ENCODE peak calls at places on chromosome 18, in ten cellular contexts. H is A549, Q is transverse colon, E is tibial nerve, R is H1, X is suprapubic skin, C is HepG2, T is GM12878, F is ovary, J is stomach. G is an unnamed sample.

GRCh38 chr18:30819619-30820018 is 222.9 kb downstream of the DSC3 start:
- DNase-seq in H (no peak), Q (no peak), E (no peak), R (no peak), X (no peak), C (no peak), T (no peak), F (no peak), J (no peak), G (no peak)

GRCh38 chr18:36309436-36310391 is 12.2 kb downstream of the FHOD3 start:
- DNase-seq in H (peak), Q (no peak), E (no peak), R (no peak), X (no peak), C (no peak), T (no peak), F (peak), J (no peak), G (no peak)

GRCh38 chr18:9612989-9613388 is 1.4 kb downstream of the PPP4R1 start:
- DNase-seq in H (no peak), Q (no peak), E (no peak), R (no peak), X (no peak), C (no peak), T (no peak), F (no peak), J (no peak), G (no peak)

GRCh38 chr18:76572517-76573247 is 77.6 kb upstream of the ZNF516 start:
- DNase-seq in H (no peak), Q (no peak), E (no peak), R (no peak), X (no peak), C (peak), T (no peak), F (no peak), J (no peak), G (no peak)

GRCh38 chr18:25621144-25621543 is 269.2 kb upstream of the ZNF521 start:
- DNase-seq in H (no peak), Q (no peak), E (no peak), R (no peak), X (no peak), C (no peak), T (no peak), F (no peak), J (no peak), G (no peak)

GRCh38 chr18:2641638-2642037 is 13.9 kb upstream of the SMCHD1 start:
- DNase-seq in H (no peak), Q (no peak), E (no peak), R (no peak), X (no peak), C (no peak), T (peak), F (no peak), J (no peak), G (no peak)

GRCh38 chr18:63138469-63139340 is 180.9 kb downstream of the BCL2 start:
- DNase-seq in H (no peak), Q (peak), E (no peak), R (peak), X (no peak), C (no peak), T (peak), F (no peak), J (no peak), G (no peak)

GRCh38 chr18:28189400-28190239 is 12.7 kb upstream of the CDH2 start:
- DNase-seq in H (no peak), Q (no peak), E (peak), R (no peak), X (no peak), C (peak), T (peak), F (no peak), J (peak), G (no peak)

GRCh38 chr18:58700209-58700608 is 28.9 kb downstream of the MALT1 start:
- DNase-seq in H (no peak), Q (no peak), E (no peak), R (no peak), X (no peak), C (no peak), T (no peak), F (no peak), J (no peak), G (no peak)

GRCh38 chr18:77572537-77572936 is 322.9 kb downstream of the GALR1 start:
- DNase-seq in H (no peak), Q (no peak), E (no peak), R (no peak), X (no peak), C (no peak), T (no peak), F (no peak), J (no peak), G (no peak)

GRCh38 chr18:9094307-9095226 is 7.9 kb upstream of the NDUFV2 start:
- DNase-seq in H (peak), Q (no peak), E (no peak), R (no peak), X (no peak), C (peak), T (no peak), F (no peak), J (no peak), G (no peak)

GRCh38 chr18:11146947-11147345 is 2.4 kb downstream of the PIEZO2 start:
- DNase-seq in H (no peak), Q (no peak), E (no peak), R (no peak), X (no peak), C (no peak), T (no peak), F (no peak), J (no peak), G (no peak)

GRCh38 chr18:11147371-11147860 is 2.0 kb downstream of the PIEZO2 start:
- DNase-seq in H (no peak), Q (no peak), E (no peak), R (no peak), X (no peak), C (no peak), T (no peak), F (no peak), J (no peak), G (no peak)

GRCh38 chr18:11149441-11150270 is at the start of gene PIEZO2:
- DNase-seq in H (peak), Q (peak), E (no peak), R (no peak), X (peak), C (peak), T (peak), F (peak), J (peak), G (peak)

GRCh38 chr18:11148655-11149440 is 521 bp downstream of the PIEZO2 start:
- DNase-seq in H (no peak), Q (no peak), E (no peak), R (no peak), X (peak), C (no peak), T (no peak), F (no peak), J (no peak), G (no peak)

GRCh38 chr18:11147962-11148654 is 1.3 kb downstream of the PIEZO2 start:
- DNase-seq in H (no peak), Q (no peak), E (no peak), R (no peak), X (no peak), C (no peak), T (no peak), F (no peak), J (no peak), G (no peak)
- TF ChIP-seq EP300 in H (no peak), Q (no peak), E (no peak), R (no peak), X (no peak), C (no peak), T (no peak), F (no peak), J (no peak), G (no peak)

DNA sequence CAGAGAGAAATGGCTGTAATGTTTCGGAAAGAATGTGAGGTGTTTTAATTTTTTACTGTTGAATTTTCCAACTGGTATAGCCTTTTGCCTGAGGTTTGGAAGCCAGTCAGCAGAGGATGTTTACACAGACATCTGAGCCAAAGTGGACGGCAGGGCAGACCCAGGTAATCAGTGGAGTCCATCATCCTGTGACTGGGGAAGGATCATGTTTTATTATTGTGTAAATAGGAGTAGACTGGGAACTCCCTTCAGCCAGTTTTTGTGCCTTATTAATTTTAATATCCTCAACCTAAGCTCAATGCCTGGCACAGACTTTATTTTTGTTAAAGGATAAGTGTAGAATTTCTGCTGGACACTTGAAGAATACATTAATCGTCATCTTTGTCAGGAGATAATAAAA is 142.0 kb upstream of the GAREM1 start:
- DNase-seq in H (no peak), Q (no peak), E (no peak), R (no peak), X (no peak), C (no peak), T (no peak), F (no peak), J (no peak), G (no peak)
- TF ChIP-seq EP300 in H (no peak), Q (no peak), E (no peak), R (no peak), X (no peak), C (no peak), T (no peak), F (no peak), J (no peak), G (no peak)

DNA sequence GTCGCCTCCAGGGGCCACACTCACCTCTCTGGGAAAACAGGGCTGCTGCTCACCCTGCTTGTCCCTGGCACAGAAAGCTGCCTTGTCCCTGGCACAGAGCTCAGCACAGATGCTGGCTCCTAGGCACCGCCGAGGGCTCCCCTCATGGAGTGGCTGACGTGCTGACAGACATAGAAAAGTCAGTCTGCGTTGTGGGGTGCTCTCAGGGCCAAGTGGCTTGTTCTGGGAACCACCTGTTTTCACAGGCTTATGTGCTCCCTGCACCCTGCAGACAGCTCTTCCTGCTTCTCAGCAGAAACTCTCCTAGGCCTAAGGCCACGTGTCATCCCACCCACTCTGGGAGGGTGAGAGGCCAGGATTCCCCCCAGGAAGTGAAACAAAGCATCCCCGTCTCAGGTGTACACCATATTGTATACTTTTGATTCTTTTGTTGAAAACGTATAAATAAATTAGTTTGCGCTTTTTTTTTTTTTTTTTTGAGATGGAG is 84.7 kb upstream of the TMEM200C start:
- DNase-seq in H (no peak), Q (no peak), E (no peak), R (no peak), X (no peak), C (no peak), T (peak), F (no peak), J (no peak), G (no peak)
- TF ChIP-seq EP300 in H (no peak), Q (no peak), E (no peak), R (no peak), X (no peak), C (no peak), T (peak), F (no peak), J (no peak), G (no peak)

GRCh38 chr18:52907522-52907921 is 567.5 kb downstream of the DCC start:
- DNase-seq in H (no peak), Q (no peak), E (no peak), R (no peak), X (no peak), C (no peak), T (no peak), F (no peak), J (no peak), G (no peak)

GRCh38 chr18:52902188-52902587 is 562.2 kb downstream of the DCC start:
- DNase-seq in H (no peak), Q (no peak), E (no peak), R (no peak), X (no peak), C (no peak), T (no peak), F (no peak), J (no peak), G (no peak)

GRCh38 chr18:52907942-52908341 is 567.9 kb downstream of the DCC start:
- DNase-seq in H (no peak), Q (no peak), E (no peak), R (no peak), X (no peak), C (no peak), T (no peak), F (no peak), J (no peak), G (no peak)

DNA sequence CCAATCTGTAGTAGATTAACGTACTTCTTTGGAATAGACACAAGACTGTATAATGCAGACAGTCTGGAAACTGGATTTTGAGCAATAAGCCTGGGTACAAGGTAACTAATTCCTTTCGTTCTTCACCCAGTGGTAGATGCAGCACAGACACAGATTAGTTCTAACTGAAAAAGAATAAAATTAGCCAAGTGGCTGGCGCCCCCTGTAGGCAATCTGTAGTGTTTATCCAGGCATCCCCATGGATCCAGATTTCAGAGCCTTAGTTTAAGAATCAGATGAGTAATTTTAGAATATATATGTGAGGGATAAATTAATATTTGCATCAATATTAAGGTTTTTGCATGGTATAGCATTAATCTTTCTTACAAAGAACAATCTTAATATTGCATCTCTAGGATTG is 563.9 kb downstream of the DCC start:
- DNase-seq in H (peak), Q (peak), E (peak), R (no peak), X (no peak), C (peak), T (no peak), F (no peak), J (peak), G (no peak)
- TF ChIP-seq EP300 in H (no peak), Q (no peak), E (no peak), R (no peak), X (no peak), C (no peak), T (no peak), F (no peak), J (no peak), G (no peak)

DNA sequence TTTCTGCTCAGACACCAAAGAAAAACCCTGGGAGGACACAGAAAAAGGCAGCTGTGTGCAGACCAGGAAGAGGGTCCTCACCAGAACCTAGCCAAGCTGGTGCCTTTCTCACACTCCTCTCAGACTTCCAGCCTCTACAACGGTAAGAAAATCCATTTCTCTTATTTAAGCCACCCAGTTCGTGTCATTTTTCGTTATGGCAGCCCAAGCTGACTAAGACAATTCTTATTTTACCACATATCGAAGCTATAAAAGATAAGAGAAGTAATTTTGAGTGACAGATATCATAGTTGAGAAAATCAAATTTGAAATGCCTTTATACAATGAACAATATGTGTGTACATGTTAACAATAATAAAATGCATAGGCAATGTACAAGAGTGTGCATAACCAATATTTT is 219.5 kb downstream of the CBLN2 start:
- DNase-seq in H (no peak), Q (no peak), E (no peak), R (no peak), X (no peak), C (no peak), T (no peak), F (no peak), J (no peak), G (no peak)
- TF ChIP-seq EP300 in H (no peak), Q (no peak), E (no peak), R (no peak), X (no peak), C (no peak), T (no peak), F (no peak), J (no peak), G (no peak)

DNA sequence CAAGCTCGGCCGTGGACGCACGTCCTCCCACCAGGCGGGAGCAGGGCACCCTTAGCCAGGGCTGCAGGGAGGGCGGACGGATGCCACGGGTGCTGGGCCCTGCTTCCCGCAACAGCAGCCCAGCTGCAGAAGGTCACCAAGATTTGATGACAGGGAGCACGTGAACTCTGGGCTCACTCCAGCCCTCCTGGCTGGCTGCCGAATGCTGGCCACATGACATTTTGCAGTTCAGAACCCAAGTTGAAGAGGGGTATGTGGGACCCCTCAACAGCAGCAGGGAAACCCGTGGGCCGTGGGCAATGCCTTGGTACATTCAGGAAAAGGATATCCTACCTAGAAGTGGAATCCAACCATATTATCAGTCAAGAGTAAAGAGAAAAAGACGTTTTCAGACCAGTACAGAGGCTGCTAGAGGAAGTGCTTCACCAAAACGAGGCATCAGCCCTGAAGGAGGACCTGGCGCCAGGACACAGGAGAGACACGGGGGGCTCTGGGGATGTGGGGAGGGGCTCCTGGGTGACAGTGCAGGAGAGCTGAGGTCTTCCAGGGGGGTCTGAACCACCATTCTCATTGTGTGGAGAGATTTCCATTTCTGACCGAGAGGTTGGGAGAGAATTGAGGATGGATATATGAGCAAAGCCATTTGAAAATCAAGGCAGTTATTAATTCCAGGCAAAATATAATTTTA is 107.4 kb upstream of the CTDP1 start:
- DNase-seq in H (no peak), Q (no peak), E (no peak), R (no peak), X (no peak), C (no peak), T (no peak), F (peak), J (no peak), G (peak)
- TF ChIP-seq EP300 in H (no peak), Q (no peak), E (no peak), R (no peak), X (no peak), C (no peak), T (no peak), F (no peak), J (no peak), G (no peak)

DNA sequence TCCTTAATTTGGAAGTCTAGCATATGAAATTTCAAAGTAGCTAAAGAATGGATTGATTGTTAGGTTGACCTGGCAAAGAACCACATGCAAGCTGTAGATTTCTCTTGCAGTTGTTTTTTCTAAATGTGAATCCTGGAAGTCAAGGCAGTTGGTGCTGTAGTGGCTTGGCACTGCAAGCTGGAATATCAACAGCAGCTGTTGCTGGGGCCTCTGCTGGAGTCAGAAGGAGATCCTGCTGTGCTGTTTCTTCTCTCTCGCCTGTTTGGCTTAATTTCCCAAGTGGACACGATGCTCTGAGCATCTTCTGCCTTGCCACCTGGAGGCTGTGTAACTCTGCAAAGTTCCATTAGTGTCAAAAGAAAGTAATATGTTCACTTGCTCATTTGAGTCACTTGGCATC is 12.6 kb downstream of the PIK3C3 start:
- DNase-seq in H (no peak), Q (no peak), E (no peak), R (no peak), X (no peak), C (no peak), T (no peak), F (no peak), J (no peak), G (no peak)
- TF ChIP-seq EP300 in H (no peak), Q (no peak), E (no peak), R (no peak), X (no peak), C (no peak), T (no peak), F (no peak), J (no peak), G (no peak)

GRCh38 chr18:55821219-55821618 is 233.2 kb upstream of the TCF4 start:
- DNase-seq in H (no peak), Q (no peak), E (no peak), R (no peak), X (no peak), C (no peak), T (no peak), F (no peak), J (no peak), G (no peak)
- TF ChIP-seq EP300 in H (no peak), Q (no peak), E (no peak), R (no peak), X (no peak), C (no peak), T (no peak), F (no peak), J (no peak), G (no peak)

DNA sequence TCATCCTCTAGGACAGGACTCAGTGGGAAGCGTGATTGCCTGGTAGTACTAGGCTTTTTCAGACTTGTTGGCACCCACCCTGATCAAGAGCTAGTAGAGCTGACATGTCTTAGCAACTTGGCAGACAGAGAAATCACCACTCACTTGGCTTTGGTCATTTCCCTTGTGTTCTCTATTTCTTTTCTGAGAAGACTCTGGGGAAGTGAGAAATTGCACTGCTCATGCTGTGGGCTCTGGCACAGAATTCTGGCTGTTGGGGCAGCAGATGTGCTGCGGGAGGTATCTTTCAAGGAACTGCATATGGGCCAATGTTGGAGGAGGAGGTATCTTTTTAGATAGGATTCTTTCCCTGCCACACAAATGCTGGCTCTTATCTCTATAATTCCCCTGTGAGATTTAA is 529.1 kb upstream of the MEX3C start:
- DNase-seq in H (no peak), Q (no peak), E (no peak), R (no peak), X (no peak), C (no peak), T (no peak), F (no peak), J (no peak), G (no peak)
- TF ChIP-seq EP300 in H (no peak), Q (no peak), E (no peak), R (no peak), X (no peak), C (no peak), T (peak), F (no peak), J (no peak), G (no peak)

GRCh38 chr18:45806226-45806625 is 19.2 kb upstream of the SIGLEC15 start:
- DNase-seq in H (no peak), Q (no peak), E (no peak), R (no peak), X (no peak), C (no peak), T (no peak), F (no peak), J (no peak), G (no peak)
- TF ChIP-seq EP300 in H (no peak), Q (no peak), E (no peak), R (no peak), X (no peak), C (no peak), T (no peak), F (no peak), J (no peak), G (no peak)